ENCODE peak calls at places on chromosomes 4 and X, in eight cellular contexts. F is GM20000; Y is mammary epithelial cell; C is neural crest cell; Q is GM23338; L is tibial nerve; P is fibroblast of the aortic adventitia; U is CD4-positive, alpha-beta T cell. N is an unnamed sample.

GRCh38 chr4:98996056-98996941 is 778 bp downstream of the METAP1 start:
- DNase-seq in U (no peak), C (no peak), Y (peak), L (no peak), Q (peak), F (peak), P (peak), N (no peak)

GRCh38 chrX:98407526-98408049 is 1523.9 kb downstream of the RPA4 start:
- DNase-seq in F (no peak), Q (peak), Y (no peak), U (no peak), L (no peak), P (no peak), C (no peak), N (no peak)

GRCh38 chr4:2643555-2643954 is 107.1 kb downstream of the FAM193A start:
- DNase-seq in L (no peak), P (no peak), Q (no peak), Y (no peak), U (no peak), F (no peak), C (no peak), N (no peak)

GRCh38 chrX:45381841-45382240 is 181.2 kb upstream of the DIPK2B start:
- DNase-seq in U (no peak), C (no peak), Y (no peak), F (no peak), P (no peak), Q (peak), L (no peak), N (no peak)

GRCh38 chr4:153466637-153467153 is 535 bp downstream of the TMEM131L start:
- DNase-seq in P (no peak), Y (no peak), U (peak), L (no peak), F (peak), Q (peak), C (peak), N (no peak)

GRCh38 chrX:37455381-37455780 is 106.2 kb downstream of the PRRG1 start:
- DNase-seq in Y (peak), C (no peak), Q (no peak), P (no peak), F (no peak), L (no peak), U (no peak), N (no peak)

GRCh38 chrX:110287605-110288004 is 30.3 kb downstream of the AMMECR1 start:
- DNase-seq in Y (no peak), F (no peak), U (no peak), Q (no peak), C (no peak), L (no peak), P (peak), N (no peak)

GRCh38 chr4:7158991-7159390 is 33.3 kb upstream of the SORCS2 start:
- DNase-seq in Q (no peak), C (no peak), Y (no peak), P (no peak), F (no peak), U (no peak), L (peak), N (no peak)

GRCh38 chr4:24394041-24394440 is 190.3 kb downstream of the DHX15 start:
- DNase-seq in C (no peak), Y (no peak), L (no peak), P (no peak), Q (peak), U (no peak), F (no peak), N (no peak)

GRCh38 chr4:101271516-101271915 is 75.8 kb downstream of the PPP3CA start:
- DNase-seq in C (no peak), L (no peak), P (no peak), U (no peak), F (no peak), Y (no peak), Q (peak), N (no peak)

GRCh38 chr4:186900232-186900900 is 176.7 kb upstream of the FAT1 start:
- DNase-seq in P (peak), C (no peak), Q (no peak), F (no peak), Y (peak), U (no peak), L (no peak), N (no peak)

GRCh38 chr4:74996996-74997395 is 64.1 kb downstream of the PARM1 start:
- DNase-seq in P (no peak), C (no peak), Q (no peak), L (no peak), U (no peak), F (no peak), Y (peak), N (no peak)

GRCh38 chr4:56293121-56293520 is 94.2 kb downstream of the AASDH start:
- DNase-seq in Q (no peak), C (no peak), Y (no peak), U (no peak), P (no peak), F (no peak), L (no peak), N (no peak)

GRCh38 chr4:41430796-41431195 is 107.2 kb upstream of the LIMCH1 start:
- DNase-seq in U (no peak), Y (no peak), Q (no peak), P (peak), F (no peak), L (no peak), C (no peak), N (no peak)

GRCh38 chrX:18549643-18550042 is 122.3 kb downstream of the RS1 start:
- DNase-seq in C (no peak), F (no peak), P (no peak), U (no peak), L (no peak), Q (peak), Y (peak), N (no peak)

GRCh38 chrX:318739-319578 is at the start of gene GTPBP6:
- DNase-seq in L (peak), Y (peak), U (peak), C (peak), F (peak), P (peak), Q (peak), N (peak)

GRCh38 chr4:102757681-102758080 is 3.1 kb downstream of the MANBA start:
- DNase-seq in Y (no peak), Q (no peak), P (no peak), U (no peak), F (no peak), C (no peak), L (no peak), N (no peak)

GRCh38 chr4:26321326-26322276 is 787 bp downstream of the RBPJ start:
- DNase-seq in F (peak), C (peak), Y (peak), P (peak), Q (peak), U (peak), L (no peak), N (peak)

GRCh38 chr4:139367421-139368090 is 65.3 kb upstream of the NDUFC1 start:
- DNase-seq in U (no peak), Y (peak), P (peak), L (no peak), Q (no peak), F (no peak), C (no peak), N (no peak)

GRCh38 chr4:146643812-146644401 is 5.2 kb downstream of the POU4F2 start:
- DNase-seq in U (no peak), Y (peak), L (no peak), Q (peak), P (peak), F (peak), C (no peak), N (no peak)

GRCh38 chrX:54824195-54824594 is 16.6 kb downstream of the MAGED2 start:
- DNase-seq in Y (no peak), P (no peak), F (no peak), U (no peak), Q (no peak), C (no peak), L (no peak), N (no peak)

GRCh38 chr4:34733185-34733916 is 1511.0 kb downstream of the ARAP2 start:
- DNase-seq in Q (peak), L (no peak), U (no peak), C (no peak), F (no peak), P (no peak), Y (no peak), N (no peak)

GRCh38 chr4:158729716-158730559 is 6.7 kb upstream of the PPID start:
- DNase-seq in U (peak), F (peak), P (peak), Y (peak), L (peak), C (peak), Q (peak), N (peak)

GRCh38 chr4:123941306-123941705 is 544.7 kb downstream of the SPRY1 start:
- DNase-seq in F (no peak), P (peak), Y (peak), L (no peak), C (no peak), Q (no peak), U (no peak), N (no peak)

GRCh38 chr4:86592553-86593249 is 1.4 kb upstream of the PTPN13 start:
- DNase-seq in Y (peak), Q (no peak), L (no peak), C (no peak), U (no peak), P (peak), F (no peak), N (no peak)

GRCh38 chr4:24210332-24210902 is 320.6 kb upstream of the PPARGC1A start:
- DNase-seq in C (no peak), Q (no peak), Y (peak), U (no peak), L (peak), F (no peak), P (peak), N (no peak)

GRCh38 chr4:1895971-1896657 is 24.9 kb downstream of the NSD2 start:
- DNase-seq in Q (no peak), P (no peak), F (no peak), L (no peak), U (no peak), Y (no peak), C (no peak), N (no peak)

GRCh38 chr4:101885574-101885973 is 95.0 kb downstream of the BANK1 start:
- DNase-seq in F (no peak), Y (no peak), P (no peak), L (no peak), U (no peak), C (no peak), Q (no peak), N (no peak)

GRCh38 chrX:24392709-24393108 is 32.3 kb downstream of the SUPT20HL1 start:
- DNase-seq in Q (no peak), P (peak), L (no peak), F (no peak), U (no peak), C (no peak), Y (no peak), N (no peak)

GRCh38 chr4:6573551-6573950 is 1.4 kb upstream of the MAN2B2 start:
- DNase-seq in U (no peak), C (no peak), P (no peak), L (no peak), F (no peak), Y (no peak), Q (no peak), N (no peak)

GRCh38 chrX:47900833-47901232 is 64.1 kb downstream of the ZNF81 start:
- DNase-seq in F (peak), P (no peak), Q (no peak), C (no peak), U (no peak), L (no peak), Y (no peak), N (no peak)

GRCh38 chr4:20687894-20688293 is 12.4 kb upstream of the PACRGL start:
- DNase-seq in F (no peak), U (no peak), Y (peak), P (peak), C (no peak), Q (no peak), L (no peak), N (no peak)

GRCh38 chr4:182748949-182749348 is 168.2 kb downstream of the DCTD start:
- DNase-seq in Q (no peak), L (no peak), F (no peak), P (no peak), Y (peak), U (no peak), C (no peak), N (no peak)

GRCh38 chrX:107629533-107629909 is 1.2 kb downstream of the PRPS1 start:
- DNase-seq in Q (peak), U (no peak), P (peak), C (no peak), Y (peak), L (no peak), F (no peak), N (no peak)

GRCh38 chrX:19776753-19777152 is 110.6 kb downstream of the SH3KBP1 start:
- DNase-seq in F (no peak), C (no peak), P (no peak), L (no peak), U (no peak), Y (no peak), Q (no peak), N (no peak)

GRCh38 chr4:2936773-2937145 is 26.4 kb downstream of the NOP14 start:
- DNase-seq in P (peak), U (no peak), Q (no peak), Y (peak), L (no peak), F (peak), C (no peak), N (no peak)

GRCh38 chr4:71126719-71127118 is 133.3 kb downstream of the DCK start:
- DNase-seq in L (no peak), C (no peak), Y (peak), P (peak), U (no peak), F (no peak), Q (no peak), N (no peak)

GRCh38 chrX:43557792-43558191 is 98.3 kb upstream of the MAOA start:
- DNase-seq in P (peak), L (peak), C (peak), U (peak), Y (peak), F (peak), Q (peak), N (peak)

GRCh38 chrX:43562372-43562771 is 93.7 kb upstream of the MAOA start:
- DNase-seq in P (no peak), Q (no peak), F (no peak), Y (no peak), C (no peak), L (no peak), U (no peak), N (no peak)

GRCh38 chrX:43560247-43560946 is 95.7 kb upstream of the MAOA start:
- DNase-seq in C (no peak), U (no peak), Y (no peak), L (no peak), P (no peak), Q (no peak), F (no peak), N (no peak)

GRCh38 chrX:43556207-43556606 is 99.9 kb upstream of the MAOA start:
- DNase-seq in F (no peak), Q (no peak), U (no peak), P (no peak), L (no peak), Y (no peak), C (no peak), N (no peak)

GRCh38 chrX:43559643-43560042 is 96.5 kb upstream of the MAOA start:
- DNase-seq in Q (peak), Y (peak), L (no peak), U (peak), C (peak), F (peak), P (peak), N (peak)
- TF ChIP-seq CTCF in Q (peak), Y (peak), L (peak), U (no peak), C (peak), F (no peak), P (peak), N (no peak)

GRCh38 chr4:185304944-185305690 is 90.6 kb downstream of the LRP2BP start:
- DNase-seq in Y (peak), U (no peak), P (no peak), C (no peak), L (no peak), Q (peak), F (peak), N (peak)
- TF ChIP-seq CTCF in Y (peak), U (no peak), P (peak), C (peak), L (no peak), Q (peak), F (peak), N (no peak)

GRCh38 chr4:8238515-8239053 is 31.0 kb upstream of the HTRA3 start:
- DNase-seq in F (peak), C (peak), U (no peak), Q (peak), L (no peak), Y (no peak), P (no peak), N (peak)
- TF ChIP-seq CTCF in F (peak), C (peak), U (no peak), Q (peak), L (no peak), Y (no peak), P (peak), N (peak)

DNA sequence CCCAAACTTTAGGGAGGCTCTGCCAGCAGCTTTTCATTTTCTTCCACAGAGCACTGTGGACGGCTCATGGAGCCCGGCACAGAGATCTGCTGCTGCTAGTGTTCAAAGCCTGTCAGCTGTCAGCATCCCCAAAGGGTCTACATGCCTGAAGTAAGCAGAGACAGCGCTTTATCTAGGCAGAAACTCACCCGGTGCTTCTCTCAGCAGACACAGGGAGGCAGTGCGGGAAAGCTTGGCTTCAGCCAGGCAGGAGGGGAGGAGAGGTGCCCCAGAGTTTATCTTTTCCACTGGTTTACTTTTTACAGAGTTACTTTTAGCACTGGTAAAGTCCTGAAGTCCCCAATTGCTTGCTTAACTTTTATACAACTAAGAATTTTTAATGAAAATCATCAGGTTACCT is 339.3 kb downstream of the NKX6-1 start:
- DNase-seq in P (no peak), L (no peak), C (peak), Q (peak), Y (no peak), F (no peak), U (no peak), N (peak)
- TF ChIP-seq CTCF in P (peak), L (no peak), C (peak), Q (peak), Y (peak), F (no peak), U (no peak), N (no peak)

DNA sequence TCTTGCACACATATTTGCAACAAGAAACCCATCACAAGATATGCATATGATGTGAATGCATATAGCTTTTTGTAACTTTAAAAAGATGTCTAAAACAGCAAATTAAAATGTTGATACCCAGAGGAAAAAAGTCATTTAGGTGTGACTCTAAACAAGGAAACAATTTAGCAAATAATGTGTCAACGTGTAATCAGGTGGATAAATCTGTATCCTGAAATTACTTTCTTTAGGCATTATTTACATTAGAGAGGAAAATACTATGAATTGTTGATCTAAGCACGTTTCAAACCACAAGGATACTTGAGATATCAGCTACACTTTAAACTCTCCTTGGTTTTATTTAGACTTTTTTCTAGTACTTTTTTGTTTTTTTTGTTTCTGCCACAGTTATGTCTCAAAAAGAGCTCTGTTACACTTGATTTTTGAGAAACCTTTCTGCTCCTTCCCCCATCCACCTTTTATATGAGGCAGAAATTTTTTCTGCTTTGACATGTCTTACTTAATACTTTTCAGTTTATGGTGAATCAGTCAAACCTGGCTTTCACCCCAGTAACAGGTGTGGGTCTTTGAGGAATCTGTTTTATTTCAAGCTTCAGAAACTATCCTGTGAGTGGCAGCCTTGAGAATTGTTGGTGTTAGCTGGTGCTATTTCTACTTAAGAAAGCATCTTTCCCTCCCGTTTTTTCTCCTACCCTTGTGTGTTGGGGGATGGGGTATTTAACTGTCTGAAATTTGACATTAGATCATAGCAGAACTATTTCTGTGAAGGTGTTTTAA is 1.9 kb downstream of the NPNT start:
- DNase-seq in P (no peak), C (no peak), Q (peak), F (peak), U (no peak), L (no peak), Y (peak), N (no peak)
- TF ChIP-seq CTCF in P (no peak), C (no peak), Q (no peak), F (no peak), U (no peak), L (no peak), Y (no peak), N (no peak)

GRCh38 chrX:16671005-16671404 is 21.0 kb downstream of the S100G start:
- DNase-seq in F (no peak), P (peak), Y (peak), L (no peak), U (no peak), Q (peak), C (no peak), N (peak)
- TF ChIP-seq CTCF in F (no peak), P (peak), Y (peak), L (peak), U (peak), Q (peak), C (peak), N (no peak)

GRCh38 chr4:168028568-168028967 is 63.8 kb upstream of the ANXA10 start:
- DNase-seq in U (no peak), Q (no peak), Y (peak), F (no peak), P (no peak), L (no peak), C (no peak), N (no peak)
- TF ChIP-seq CTCF in U (no peak), Q (peak), Y (peak), F (no peak), P (no peak), L (no peak), C (no peak), N (no peak)

DNA sequence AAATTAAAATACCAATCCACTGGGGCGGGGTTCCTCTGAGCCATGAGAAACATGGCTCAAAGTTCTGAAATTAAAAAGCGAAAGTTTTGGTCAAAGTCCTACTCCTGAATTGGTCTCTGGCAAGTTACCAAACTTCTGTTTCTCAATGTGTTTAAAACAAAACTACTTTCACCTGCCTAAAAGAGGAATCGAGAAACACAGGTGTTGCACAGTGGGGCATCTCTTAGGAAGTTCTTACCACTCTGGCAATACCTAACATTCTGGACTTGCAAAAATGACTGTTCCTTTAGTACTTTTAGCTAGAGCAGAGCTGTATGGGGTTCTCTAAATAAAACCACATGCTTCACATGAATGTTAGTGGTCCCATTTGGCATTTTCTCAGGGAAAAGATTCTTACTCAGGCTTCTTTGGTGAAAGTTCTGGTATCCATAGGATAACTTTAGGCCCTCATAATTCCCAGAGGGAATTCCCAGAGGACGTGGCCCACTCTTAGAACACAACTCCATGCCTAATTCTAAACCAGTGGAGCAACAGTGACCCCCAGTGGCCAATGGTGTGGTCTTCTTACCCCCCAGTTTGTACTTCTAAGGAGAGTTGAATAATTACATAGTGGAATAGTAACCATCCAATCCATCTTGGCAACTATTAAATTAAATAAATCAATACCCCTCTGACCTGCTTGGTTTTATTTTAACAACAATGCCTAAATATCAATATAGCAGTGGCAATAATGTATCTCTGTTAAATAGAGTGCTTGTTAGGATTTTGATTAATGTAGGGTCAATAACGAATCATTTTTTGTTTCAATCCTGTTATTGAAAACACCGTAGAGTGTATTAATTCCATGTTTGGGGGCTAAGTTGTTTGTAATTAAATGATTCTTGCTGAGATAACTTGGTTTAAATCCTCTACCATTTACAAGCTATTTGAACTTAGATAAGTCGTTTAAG is 21.9 kb downstream of the BMP3 start:
- DNase-seq in F (peak), C (peak), Y (peak), Q (peak), U (peak), P (peak), L (peak), N (peak)
- TF ChIP-seq CTCF in F (peak), C (peak), Y (peak), Q (peak), U (peak), P (peak), L (peak), N (peak)

N was measured in endothelial cell.